ENCODE peak calls at places on chromosomes 7 and 10, in six cellular contexts. One of them, this sample, is unnamed.

GRCh38 chr10:98331888-98332287 is 63.9 kb upstream of the LOXL4 start:
- DNase-seq in glutamatergic neuron: no peak
- DNase-seq in activated CD4-positive, alpha-beta T cell treated with anti-CD3 and anti-CD28 coated beads, Interleukin-2, amount 50 U/mL, for 4 hours: no peak
- DNase-seq in stimulated activated naive B cell treated with anti-CD40 and anti-IgM and Interleukin-4, amounts not matched to agents 10 μg/mL and 1 μg/mL and 100 μg/mL, for 72 hours: no peak
- DNase-seq in kidney glomerular epithelial cell: no peak
- DNase-seq in HT1080: peak
- DNase-seq in this sample: no peak

GRCh38 chr10:114684085-114684821 is 26.2 kb upstream of the ABLIM1 start:
- DNase-seq in glutamatergic neuron: no peak
- DNase-seq in activated CD4-positive, alpha-beta T cell treated with anti-CD3 and anti-CD28 coated beads, Interleukin-2, amount 50 U/mL, for 4 hours: no peak
- DNase-seq in stimulated activated naive B cell treated with anti-CD40 and anti-IgM and Interleukin-4, amounts not matched to agents 10 μg/mL and 1 μg/mL and 100 μg/mL, for 72 hours: no peak
- DNase-seq in kidney glomerular epithelial cell: no peak
- DNase-seq in HT1080: peak
- DNase-seq in this sample: no peak

GRCh38 chr10:120328647-120329046 is 128.4 kb upstream of the PLPP4 start:
- DNase-seq in glutamatergic neuron: no peak
- DNase-seq in activated CD4-positive, alpha-beta T cell treated with anti-CD3 and anti-CD28 coated beads, Interleukin-2, amount 50 U/mL, for 4 hours: no peak
- DNase-seq in stimulated activated naive B cell treated with anti-CD40 and anti-IgM and Interleukin-4, amounts not matched to agents 10 μg/mL and 1 μg/mL and 100 μg/mL, for 72 hours: no peak
- DNase-seq in kidney glomerular epithelial cell: no peak
- DNase-seq in HT1080: peak
- DNase-seq in this sample: no peak

GRCh38 chr10:69406816-69407580 is 9.7 kb downstream of the TACR2 start:
- DNase-seq in glutamatergic neuron: no peak
- DNase-seq in activated CD4-positive, alpha-beta T cell treated with anti-CD3 and anti-CD28 coated beads, Interleukin-2, amount 50 U/mL, for 4 hours: no peak
- DNase-seq in stimulated activated naive B cell treated with anti-CD40 and anti-IgM and Interleukin-4, amounts not matched to agents 10 μg/mL and 1 μg/mL and 100 μg/mL, for 72 hours: no peak
- DNase-seq in kidney glomerular epithelial cell: no peak
- DNase-seq in HT1080: no peak
- DNase-seq in this sample: no peak

GRCh38 chr7:158315881-158316280 is 271.7 kb downstream of the PTPRN2 start:
- DNase-seq in glutamatergic neuron: no peak
- DNase-seq in activated CD4-positive, alpha-beta T cell treated with anti-CD3 and anti-CD28 coated beads, Interleukin-2, amount 50 U/mL, for 4 hours: no peak
- DNase-seq in stimulated activated naive B cell treated with anti-CD40 and anti-IgM and Interleukin-4, amounts not matched to agents 10 μg/mL and 1 μg/mL and 100 μg/mL, for 72 hours: no peak
- DNase-seq in kidney glomerular epithelial cell: no peak
- DNase-seq in HT1080: no peak
- DNase-seq in this sample: no peak

GRCh38 chr10:17730667-17731066 is 21.3 kb upstream of the TMEM236 start:
- DNase-seq in glutamatergic neuron: no peak
- DNase-seq in activated CD4-positive, alpha-beta T cell treated with anti-CD3 and anti-CD28 coated beads, Interleukin-2, amount 50 U/mL, for 4 hours: no peak
- DNase-seq in stimulated activated naive B cell treated with anti-CD40 and anti-IgM and Interleukin-4, amounts not matched to agents 10 μg/mL and 1 μg/mL and 100 μg/mL, for 72 hours: no peak
- DNase-seq in kidney glomerular epithelial cell: no peak
- DNase-seq in HT1080: no peak
- DNase-seq in this sample: no peak

GRCh38 chr7:137454169-137455166 is 110.9 kb upstream of the PTN start:
- DNase-seq in glutamatergic neuron: no peak
- DNase-seq in activated CD4-positive, alpha-beta T cell treated with anti-CD3 and anti-CD28 coated beads, Interleukin-2, amount 50 U/mL, for 4 hours: no peak
- DNase-seq in stimulated activated naive B cell treated with anti-CD40 and anti-IgM and Interleukin-4, amounts not matched to agents 10 μg/mL and 1 μg/mL and 100 μg/mL, for 72 hours: no peak
- DNase-seq in kidney glomerular epithelial cell: peak
- DNase-seq in HT1080: peak
- DNase-seq in this sample: peak

GRCh38 chr7:90596745-90597526 is 815 bp downstream of the CDK14 start:
- DNase-seq in glutamatergic neuron: peak
- DNase-seq in activated CD4-positive, alpha-beta T cell treated with anti-CD3 and anti-CD28 coated beads, Interleukin-2, amount 50 U/mL, for 4 hours: no peak
- DNase-seq in stimulated activated naive B cell treated with anti-CD40 and anti-IgM and Interleukin-4, amounts not matched to agents 10 μg/mL and 1 μg/mL and 100 μg/mL, for 72 hours: no peak
- DNase-seq in kidney glomerular epithelial cell: peak
- DNase-seq in HT1080: peak
- DNase-seq in this sample: peak

GRCh38 chr7:27177795-27178320 is 3.7 kb upstream of the HOXA10 start:
- DNase-seq in glutamatergic neuron: no peak
- DNase-seq in activated CD4-positive, alpha-beta T cell treated with anti-CD3 and anti-CD28 coated beads, Interleukin-2, amount 50 U/mL, for 4 hours: no peak
- DNase-seq in stimulated activated naive B cell treated with anti-CD40 and anti-IgM and Interleukin-4, amounts not matched to agents 10 μg/mL and 1 μg/mL and 100 μg/mL, for 72 hours: no peak
- DNase-seq in kidney glomerular epithelial cell: no peak
- DNase-seq in HT1080: no peak
- DNase-seq in this sample: no peak

This sample was measured in GM10248.